ENCODE peak calls at places on chromosomes 5 and 9, in four cellular contexts. One of them, this sample, is unnamed.

GRCh38 chr5:91562922-91563321 is 179.8 kb upstream of the ARRDC3 start:
- DNase-seq in left lung: no peak
- DNase-seq in osteoblast: no peak
- DNase-seq in Karpas-422: no peak
- DNase-seq in this sample: no peak

GRCh38 chr5:116225318-116225717 is 140.5 kb downstream of the COMMD10 start:
- DNase-seq in left lung: no peak
- DNase-seq in osteoblast: no peak
- DNase-seq in Karpas-422: no peak
- DNase-seq in this sample: no peak

GRCh38 chr5:177520906-177521513 is 4.2 kb upstream of the DDX41 start:
- DNase-seq in left lung: no peak
- DNase-seq in osteoblast: peak
- DNase-seq in Karpas-422: no peak
- DNase-seq in this sample: no peak

GRCh38 chr5:69368458-69369368 is 607 bp downstream of the AK6 start:
- DNase-seq in left lung: no peak
- DNase-seq in osteoblast: no peak
- DNase-seq in Karpas-422: no peak
- DNase-seq in this sample: peak

GRCh38 chr9:134063088-134063875 is 4.5 kb downstream of the BRD3 start:
- DNase-seq in left lung: peak
- DNase-seq in osteoblast: peak
- DNase-seq in Karpas-422: no peak
- DNase-seq in this sample: peak

GRCh38 chr9:127975376-127976315 is 5.1 kb downstream of the EEIG1 start:
- DNase-seq in left lung: no peak
- DNase-seq in osteoblast: peak
- DNase-seq in Karpas-422: no peak
- DNase-seq in this sample: no peak

GRCh38 chr9:111179577-111179976 is 141.3 kb upstream of the LPAR1 start:
- DNase-seq in left lung: peak
- DNase-seq in osteoblast: no peak
- DNase-seq in Karpas-422: no peak
- DNase-seq in this sample: no peak

GRCh38 chr9:31519011-31519410 is 865.4 kb upstream of the ACO1 start:
- DNase-seq in left lung: peak
- DNase-seq in osteoblast: no peak
- DNase-seq in Karpas-422: no peak
- DNase-seq in this sample: no peak

GRCh38 chr9:94018628-94019027 is 63.5 kb upstream of the BARX1 start:
- DNase-seq in left lung: no peak
- DNase-seq in osteoblast: peak
- DNase-seq in Karpas-422: no peak
- DNase-seq in this sample: no peak

GRCh38 chr9:14343948-14344547 is 30.1 kb upstream of the NFIB start:
- DNase-seq in left lung: no peak
- DNase-seq in osteoblast: no peak
- DNase-seq in Karpas-422: no peak
- DNase-seq in this sample: peak

GRCh38 chr5:139985733-139986132 is 57.4 kb downstream of the NRG2 start:
- DNase-seq in left lung: no peak
- DNase-seq in osteoblast: peak
- DNase-seq in Karpas-422: no peak
- DNase-seq in this sample: no peak

GRCh38 chr5:134521831-134522230 is 3.6 kb upstream of the JADE2 start:
- DNase-seq in left lung: no peak
- DNase-seq in osteoblast: no peak
- DNase-seq in Karpas-422: peak
- DNase-seq in this sample: no peak

GRCh38 chr9:1979815-1980367 is 35.3 kb upstream of the SMARCA2 start:
- DNase-seq in left lung: no peak
- DNase-seq in osteoblast: no peak
- DNase-seq in Karpas-422: no peak
- DNase-seq in this sample: no peak

GRCh38 chr9:130701059-130702022 is 7.8 kb downstream of the EXOSC2 start:
- DNase-seq in left lung: peak
- DNase-seq in osteoblast: peak
- DNase-seq in Karpas-422: peak
- DNase-seq in this sample: peak

GRCh38 chr9:20297646-20298084 is 324.6 kb downstream of the MLLT3 start:
- DNase-seq in left lung: no peak
- DNase-seq in osteoblast: peak
- DNase-seq in Karpas-422: no peak
- DNase-seq in this sample: no peak
- H3K4me3 ChIP-seq in left lung: no peak
- H3K4me3 ChIP-seq in osteoblast: peak
- H3K4me3 ChIP-seq in Karpas-422: no peak
- H3K4me3 ChIP-seq in this sample: no peak

GRCh38 chr9:95126739-95127138 is 190.8 kb downstream of the FANCC start:
- DNase-seq in left lung: no peak
- DNase-seq in osteoblast: no peak
- DNase-seq in Karpas-422: no peak
- DNase-seq in this sample: no peak
- H3K4me3 ChIP-seq in left lung: no peak
- H3K4me3 ChIP-seq in osteoblast: no peak
- H3K4me3 ChIP-seq in Karpas-422: no peak
- H3K4me3 ChIP-seq in this sample: no peak

GRCh38 chr5:16461782-16462181 is 3.8 kb downstream of the ZNF622 start:
- DNase-seq in left lung: no peak
- DNase-seq in osteoblast: peak
- DNase-seq in Karpas-422: no peak
- DNase-seq in this sample: no peak
- H3K4me3 ChIP-seq in left lung: no peak
- H3K4me3 ChIP-seq in osteoblast: peak
- H3K4me3 ChIP-seq in Karpas-422: no peak
- H3K4me3 ChIP-seq in this sample: no peak

GRCh38 chr9:135073741-135074305 is 13.6 kb upstream of the OLFM1 start:
- DNase-seq in left lung: peak
- DNase-seq in osteoblast: peak
- DNase-seq in Karpas-422: no peak
- DNase-seq in this sample: no peak

GRCh38 chr9:135074354-135075233 is 12.9 kb upstream of the OLFM1 start:
- DNase-seq in left lung: peak
- DNase-seq in osteoblast: peak
- DNase-seq in Karpas-422: no peak
- DNase-seq in this sample: peak

GRCh38 chr9:135076143-135076875 is 11.2 kb upstream of the OLFM1 start:
- DNase-seq in left lung: peak
- DNase-seq in osteoblast: peak
- DNase-seq in Karpas-422: no peak
- DNase-seq in this sample: peak

GRCh38 chr9:135076876-135077430 is 10.5 kb upstream of the OLFM1 start:
- DNase-seq in left lung: peak
- DNase-seq in osteoblast: peak
- DNase-seq in Karpas-422: no peak
- DNase-seq in this sample: no peak

DNA sequence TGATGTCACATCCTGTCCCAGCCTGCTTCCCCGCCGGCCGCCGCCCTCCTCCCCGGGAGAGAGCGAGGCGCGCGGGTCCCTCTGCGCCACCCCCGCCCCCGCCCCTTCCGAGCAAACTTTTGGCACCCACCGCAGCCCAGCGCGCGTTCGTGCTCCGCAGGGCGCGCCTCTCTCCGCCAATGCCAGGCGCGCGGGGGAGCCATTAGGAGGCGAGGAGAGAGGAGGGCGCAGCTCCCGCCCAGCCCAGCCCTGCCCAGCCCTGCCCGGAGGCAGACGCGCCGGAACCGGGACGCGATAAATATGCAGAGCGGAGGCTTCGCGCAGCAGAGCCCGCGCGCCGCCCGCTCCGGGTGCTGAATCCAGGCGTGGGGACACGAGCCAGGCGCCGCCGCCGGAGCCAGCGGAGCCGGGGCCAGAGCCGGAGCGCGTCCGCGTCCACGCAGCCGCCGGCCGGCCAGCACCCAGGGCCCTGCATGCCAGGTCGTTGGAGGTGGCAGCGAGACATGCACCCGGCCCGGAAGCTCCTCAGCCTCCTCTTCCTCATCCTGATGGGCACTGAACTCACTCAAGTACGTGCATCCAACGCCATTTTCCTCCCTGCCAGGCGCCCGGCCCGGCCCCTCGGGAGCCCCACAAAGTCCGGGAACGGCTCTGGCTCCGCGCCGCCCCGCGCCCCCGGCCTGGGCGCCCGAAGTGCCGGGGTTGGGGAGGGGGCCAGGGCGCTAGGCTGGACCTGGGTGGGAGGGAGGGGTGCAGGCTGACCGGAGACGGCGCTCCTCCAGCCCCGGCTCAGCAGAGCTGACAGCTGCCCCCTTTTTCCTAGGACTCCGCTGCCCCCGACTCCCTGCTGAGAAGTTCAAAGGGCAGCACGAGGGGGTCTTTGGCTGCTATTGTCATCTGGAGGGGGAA is 12.0 kb upstream of the OLFM1 start:
- DNase-seq in left lung: peak
- DNase-seq in osteoblast: peak
- DNase-seq in Karpas-422: no peak
- DNase-seq in this sample: peak
- H3K4me3 ChIP-seq in left lung: peak
- H3K4me3 ChIP-seq in osteoblast: no peak
- H3K4me3 ChIP-seq in Karpas-422: no peak
- H3K4me3 ChIP-seq in this sample: peak

DNA sequence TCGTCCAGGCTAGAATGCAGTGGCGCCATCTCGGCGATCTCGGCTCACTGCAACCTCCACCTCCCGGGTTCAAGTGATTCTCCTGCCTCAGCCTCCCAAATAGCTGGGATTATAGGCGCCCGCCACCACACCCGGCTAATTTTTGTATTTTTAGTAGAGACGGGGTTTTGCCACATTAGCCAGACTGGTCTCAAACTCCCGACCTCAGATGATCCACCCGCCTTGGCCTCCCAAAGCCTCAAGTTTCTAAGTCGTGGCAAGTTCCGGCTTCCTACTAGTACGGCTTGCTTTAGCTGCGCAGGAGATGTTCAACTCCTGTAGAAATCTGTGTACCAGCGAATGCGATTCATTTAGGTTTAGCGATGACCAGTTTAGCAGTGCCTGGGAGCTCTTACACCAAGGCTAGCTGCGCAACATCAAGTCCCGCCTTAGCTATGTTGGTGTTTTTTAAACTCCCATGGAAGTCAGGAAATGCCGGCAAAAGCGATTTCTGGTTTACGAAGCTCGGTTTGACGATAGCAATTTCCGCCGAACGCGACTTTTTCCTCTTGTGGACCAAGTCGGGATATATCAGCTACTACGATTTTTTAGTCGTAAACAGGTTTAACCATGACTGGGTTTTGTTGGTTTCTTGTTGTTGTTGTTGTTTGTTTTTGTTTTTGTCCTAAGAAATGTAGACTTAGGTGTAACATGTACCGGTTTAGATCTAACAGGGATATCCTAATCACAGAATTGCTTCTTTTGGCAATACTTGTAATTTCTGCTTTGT is 46.4 kb downstream of the ANXA2R start:
- DNase-seq in left lung: no peak
- DNase-seq in osteoblast: peak
- DNase-seq in Karpas-422: peak
- DNase-seq in this sample: no peak
- H3K4me3 ChIP-seq in left lung: peak
- H3K4me3 ChIP-seq in osteoblast: peak
- H3K4me3 ChIP-seq in Karpas-422: peak
- H3K4me3 ChIP-seq in this sample: peak

GRCh38 chr9:70411141-70411929 is 3.1 kb downstream of the KLF9 start:
- DNase-seq in left lung: peak
- DNase-seq in osteoblast: peak
- DNase-seq in Karpas-422: no peak
- DNase-seq in this sample: no peak

GRCh38 chr9:70409280-70409679 is 5.2 kb downstream of the KLF9 start:
- DNase-seq in left lung: no peak
- DNase-seq in osteoblast: no peak
- DNase-seq in Karpas-422: no peak
- DNase-seq in this sample: no peak

GRCh38 chr9:70411930-70412677 is 2.4 kb downstream of the KLF9 start:
- DNase-seq in left lung: peak
- DNase-seq in osteoblast: peak
- DNase-seq in Karpas-422: no peak
- DNase-seq in this sample: peak

GRCh38 chr9:70409800-70410199 is 4.7 kb downstream of the KLF9 start:
- DNase-seq in left lung: no peak
- DNase-seq in osteoblast: peak
- DNase-seq in Karpas-422: no peak
- DNase-seq in this sample: no peak

DNA sequence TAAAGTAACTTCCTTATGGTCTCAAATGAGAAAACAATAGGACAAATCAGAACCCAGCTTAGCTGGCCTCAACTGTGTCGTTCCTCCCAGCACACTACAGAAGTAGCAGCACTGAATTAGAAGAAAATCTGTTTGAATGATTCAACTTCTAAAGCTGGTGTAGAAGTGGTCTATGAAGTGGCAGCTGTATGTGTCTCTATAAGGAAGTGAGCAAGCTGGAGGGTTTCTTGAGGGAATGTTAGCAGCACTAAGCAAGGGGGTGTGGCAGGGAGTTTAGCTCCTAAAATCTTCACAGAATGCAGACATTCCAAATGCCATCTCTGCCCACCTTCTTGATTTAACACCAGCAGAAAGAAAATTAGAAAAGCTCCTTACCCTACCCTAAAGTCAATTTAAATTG is 4.1 kb downstream of the KLF9 start:
- DNase-seq in left lung: no peak
- DNase-seq in osteoblast: no peak
- DNase-seq in Karpas-422: no peak
- DNase-seq in this sample: no peak
- H3K4me3 ChIP-seq in left lung: peak
- H3K4me3 ChIP-seq in osteoblast: peak
- H3K4me3 ChIP-seq in Karpas-422: no peak
- H3K4me3 ChIP-seq in this sample: no peak

GRCh38 chr5:10761842-10762165 is 770 bp upstream of the DAP start:
- DNase-seq in left lung: no peak
- DNase-seq in osteoblast: no peak
- DNase-seq in Karpas-422: peak
- DNase-seq in this sample: no peak
- H3K4me3 ChIP-seq in left lung: peak
- H3K4me3 ChIP-seq in osteoblast: peak
- H3K4me3 ChIP-seq in Karpas-422: peak
- H3K4me3 ChIP-seq in this sample: peak

DNA sequence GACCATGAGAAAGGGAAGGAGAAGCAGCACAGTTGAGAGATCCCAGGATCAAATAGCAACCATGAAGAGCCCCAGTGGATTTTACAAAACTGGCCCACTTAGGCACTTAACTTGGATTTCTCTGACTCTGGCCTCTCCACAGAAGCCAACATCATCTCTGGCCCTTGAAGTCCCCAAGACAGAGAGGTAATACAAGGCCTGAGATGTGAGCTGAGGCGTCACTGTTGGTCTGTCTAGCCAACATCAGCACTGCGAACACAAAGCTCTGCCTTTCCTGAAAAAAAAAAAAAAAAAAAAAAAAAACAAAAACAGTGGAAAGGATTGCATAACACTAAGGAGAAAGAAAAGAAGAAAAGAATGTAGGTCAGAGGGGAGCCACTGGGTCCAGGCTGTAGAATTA is 378.3 kb downstream of the BRINP1 start:
- DNase-seq in left lung: no peak
- DNase-seq in osteoblast: no peak
- DNase-seq in Karpas-422: no peak
- DNase-seq in this sample: no peak
- H3K4me3 ChIP-seq in left lung: no peak
- H3K4me3 ChIP-seq in osteoblast: no peak
- H3K4me3 ChIP-seq in Karpas-422: no peak
- H3K4me3 ChIP-seq in this sample: no peak